ENCODE peak calls at places on chromosomes 11 and 22, in seven cellular contexts. H is HTR-8/SVneo, J is uterus, O is COR-L47, Y is astrocyte of the spinal cord, Z is GM23248, P is DMS53. F is an unnamed sample.

GRCh38 chr22:39514373-39514973 is 5.9 kb upstream of the ATF4 start:
- DNase-seq in H (no peak), J (peak), O (no peak), Y (peak), Z (peak), P (peak), F (no peak)

GRCh38 chr11:108302121-108302785 is 79.4 kb downstream of the ATM start:
- DNase-seq in H (no peak), J (no peak), O (no peak), Y (no peak), Z (peak), P (no peak), F (no peak)

GRCh38 chr22:50627914-50628542 is at the start of gene ARSA:
- DNase-seq in H (peak), J (peak), O (peak), Y (peak), Z (peak), P (peak), F (peak)

GRCh38 chr11:4123218-4123617 is 28.6 kb downstream of the RRM1 start:
- DNase-seq in H (no peak), J (no peak), O (no peak), Y (no peak), Z (no peak), P (no peak), F (no peak)

GRCh38 chr11:19978668-19979518 is 181.4 kb downstream of the DBX1 start:
- DNase-seq in H (peak), J (peak), O (no peak), Y (peak), Z (peak), P (peak), F (no peak)

GRCh38 chr22:24582111-24582814 is 10.6 kb downstream of the LRRC75B start:
- DNase-seq in H (no peak), J (no peak), O (no peak), Y (no peak), Z (no peak), P (no peak), F (no peak)

GRCh38 chr22:48900626-48901025 is 927.0 kb downstream of the BRD1 start:
- DNase-seq in H (no peak), J (no peak), O (no peak), Y (no peak), Z (no peak), P (no peak), F (no peak)

GRCh38 chr11:7512525-7513209 is 1.1 kb upstream of the PPFIBP2 start:
- DNase-seq in H (no peak), J (peak), O (no peak), Y (peak), Z (peak), P (peak), F (no peak)

GRCh38 chr11:66240781-66241136 is 27.7 kb upstream of the RAB1B start:
- DNase-seq in H (no peak), J (no peak), O (no peak), Y (no peak), Z (no peak), P (no peak), F (no peak)

GRCh38 chr22:18031670-18032454 is 7.5 kb upstream of the MICAL3 start:
- DNase-seq in H (peak), J (peak), O (peak), Y (peak), Z (peak), P (no peak), F (peak)

GRCh38 chr22:38832005-38832978 is 11.5 kb downstream of the NPTXR start:
- DNase-seq in H (no peak), J (no peak), O (no peak), Y (no peak), Z (no peak), P (no peak), F (peak)

GRCh38 chr11:56848105-56848809 is 99.8 kb upstream of the OR9G4 start:
- DNase-seq in H (no peak), J (no peak), O (no peak), Y (no peak), Z (no peak), P (peak), F (no peak)

F was measured in NCI-H345.